ENCODE peak calls at places on chromosomes 6 and 20, in seven cellular contexts. J is stimulated activated CD4-positive, alpha-beta T cell treated with anti-CD3 and anti-CD28 coated beads, Interleukin-2, amount 100 ng/mL, for 48 hours; Z is anterior cingulate cortex; R is sigmoid colon; O is dorsolateral prefrontal cortex; S is endothelial cell; K is lower lobe of right lung. E is an unnamed sample.

GRCh38 chr20:29427201-29428060 is 1830.0 kb upstream of the DEFB115 start:
- DNase-seq in O (no peak), Z (no peak), K (no peak), S (no peak), J (no peak), R (no peak), E (peak)

GRCh38 chr20:8812818-8813217 is 256.1 kb upstream of the PLCB4 start:
- DNase-seq in Z (no peak), J (no peak), S (peak), O (peak), K (peak), R (peak), E (no peak)

GRCh38 chr6:48826884-48827701 is 636.0 kb downstream of the MMUT start:
- DNase-seq in O (no peak), R (no peak), J (no peak), S (no peak), K (no peak), Z (no peak), E (no peak)

GRCh38 chr6:7732219-7732618 is 6.3 kb downstream of the BMP6 start:
- DNase-seq in J (no peak), R (no peak), O (no peak), Z (no peak), K (no peak), S (no peak), E (no peak)

GRCh38 chr6:109512271-109512817 is 29.3 kb upstream of the ZBTB24 start:
- DNase-seq in O (no peak), Z (no peak), K (no peak), R (no peak), S (no peak), J (no peak), E (no peak)

GRCh38 chr6:108168026-108168463 is 2.2 kb downstream of the NR2E1 start:
- DNase-seq in K (no peak), R (no peak), O (no peak), J (no peak), S (no peak), Z (no peak), E (no peak)

GRCh38 chr20:17316316-17317038 is 89.6 kb downstream of the PCSK2 start:
- DNase-seq in R (no peak), Z (no peak), O (no peak), J (no peak), K (no peak), S (no peak), E (no peak)

GRCh38 chr6:2976571-2977085 is 5.3 kb upstream of the SERPINB6 start:
- DNase-seq in S (no peak), K (no peak), O (no peak), J (no peak), Z (no peak), R (no peak), E (no peak)

GRCh38 chr20:53581444-53582311 is 12.0 kb downstream of the ZNF217 start:
- DNase-seq in S (no peak), Z (no peak), K (peak), R (no peak), O (no peak), J (no peak), E (no peak)